ENCODE peak calls at places on chromosomes 6 and 20, in four cellular contexts. One of them, this sample, is unnamed.

GRCh38 chr6:1624848-1625341 is 15.2 kb downstream of the FOXC1 start:
- DNase-seq in IMR-90: peak
- DNase-seq in neuronal stem cell: no peak
- DNase-seq in mesenchymal stem cell: no peak
- DNase-seq in this sample: no peak

GRCh38 chr6:68572525-68572924 is 62.6 kb upstream of the ADGRB3 start:
- DNase-seq in IMR-90: no peak
- DNase-seq in neuronal stem cell: no peak
- DNase-seq in mesenchymal stem cell: peak
- DNase-seq in this sample: peak

GRCh38 chr6:108105584-108105983 is 31.0 kb upstream of the OSTM1 start:
- DNase-seq in IMR-90: no peak
- DNase-seq in neuronal stem cell: no peak
- DNase-seq in mesenchymal stem cell: no peak
- DNase-seq in this sample: no peak

GRCh38 chr20:38547288-38547825 is 33.6 kb upstream of the ADIG start:
- DNase-seq in IMR-90: no peak
- DNase-seq in neuronal stem cell: no peak
- DNase-seq in mesenchymal stem cell: no peak
- DNase-seq in this sample: no peak

GRCh38 chr20:48177058-48177457 is 391.8 kb upstream of the SULF2 start:
- DNase-seq in IMR-90: no peak
- DNase-seq in neuronal stem cell: no peak
- DNase-seq in mesenchymal stem cell: no peak
- DNase-seq in this sample: no peak

GRCh38 chr6:9628819-9629218 is 786.1 kb downstream of the TFAP2A start:
- DNase-seq in IMR-90: peak
- DNase-seq in neuronal stem cell: no peak
- DNase-seq in mesenchymal stem cell: peak
- DNase-seq in this sample: no peak

GRCh38 chr6:160583805-160584204 is 80.3 kb downstream of the LPA start:
- DNase-seq in IMR-90: no peak
- DNase-seq in neuronal stem cell: no peak
- DNase-seq in mesenchymal stem cell: no peak
- DNase-seq in this sample: no peak

GRCh38 chr6:53252177-53252692 is 96.5 kb downstream of the ELOVL5 start:
- DNase-seq in IMR-90: no peak
- DNase-seq in neuronal stem cell: no peak
- DNase-seq in mesenchymal stem cell: no peak
- DNase-seq in this sample: no peak

GRCh38 chr6:43090557-43090952 is 14.4 kb downstream of the PTK7 start:
- DNase-seq in IMR-90: peak
- DNase-seq in neuronal stem cell: no peak
- DNase-seq in mesenchymal stem cell: peak
- DNase-seq in this sample: peak

GRCh38 chr6:106631356-106631755 is 2.0 kb downstream of the QRSL1 start:
- DNase-seq in IMR-90: peak
- DNase-seq in neuronal stem cell: no peak
- DNase-seq in mesenchymal stem cell: no peak
- DNase-seq in this sample: no peak

GRCh38 chr20:56731041-56731440 is 101.9 kb downstream of the TFAP2C start:
- DNase-seq in IMR-90: no peak
- DNase-seq in neuronal stem cell: no peak
- DNase-seq in mesenchymal stem cell: no peak
- DNase-seq in this sample: no peak

GRCh38 chr6:39926668-39927067 is 7.6 kb downstream of the MOCS1 start:
- DNase-seq in IMR-90: no peak
- DNase-seq in neuronal stem cell: no peak
- DNase-seq in mesenchymal stem cell: peak
- DNase-seq in this sample: no peak

GRCh38 chr6:80094017-80094416 is 12.5 kb upstream of the BCKDHB start:
- DNase-seq in IMR-90: peak
- DNase-seq in neuronal stem cell: peak
- DNase-seq in mesenchymal stem cell: peak
- DNase-seq in this sample: no peak

GRCh38 chr20:59933849-59934585 is 580 bp upstream of the SYCP2 start:
- DNase-seq in IMR-90: peak
- DNase-seq in neuronal stem cell: peak
- DNase-seq in mesenchymal stem cell: peak
- DNase-seq in this sample: peak

GRCh38 chr6:18388252-18388651 is 1.1 kb downstream of the RNF144B start:
- DNase-seq in IMR-90: no peak
- DNase-seq in neuronal stem cell: no peak
- DNase-seq in mesenchymal stem cell: no peak
- DNase-seq in this sample: no peak

GRCh38 chr20:18279231-18279630 is 9.1 kb upstream of the ZNF133 start:
- DNase-seq in IMR-90: no peak
- DNase-seq in neuronal stem cell: no peak
- DNase-seq in mesenchymal stem cell: no peak
- DNase-seq in this sample: no peak

GRCh38 chr6:11869656-11870340 is 91.2 kb upstream of the ADTRP start:
- DNase-seq in IMR-90: peak
- DNase-seq in neuronal stem cell: no peak
- DNase-seq in mesenchymal stem cell: no peak
- DNase-seq in this sample: no peak

GRCh38 chr20:45117581-45117980 is 2.6 kb upstream of the WFDC5 start:
- DNase-seq in IMR-90: no peak
- DNase-seq in neuronal stem cell: no peak
- DNase-seq in mesenchymal stem cell: no peak
- DNase-seq in this sample: no peak

GRCh38 chr6:127520061-127520460 is 926 bp upstream of the MTCL3 start:
- DNase-seq in IMR-90: peak
- DNase-seq in neuronal stem cell: peak
- DNase-seq in mesenchymal stem cell: peak
- DNase-seq in this sample: no peak

GRCh38 chr6:6583836-6584235 is 4.7 kb upstream of the LY86 start:
- DNase-seq in IMR-90: no peak
- DNase-seq in neuronal stem cell: no peak
- DNase-seq in mesenchymal stem cell: no peak
- DNase-seq in this sample: no peak

GRCh38 chr20:62413896-62414481 is 6.9 kb upstream of the CABLES2 start:
- DNase-seq in IMR-90: no peak
- DNase-seq in neuronal stem cell: no peak
- DNase-seq in mesenchymal stem cell: no peak
- DNase-seq in this sample: peak

GRCh38 chr6:18211338-18211737 is 53.0 kb downstream of the DEK start:
- DNase-seq in IMR-90: no peak
- DNase-seq in neuronal stem cell: no peak
- DNase-seq in mesenchymal stem cell: no peak
- DNase-seq in this sample: no peak

GRCh38 chr6:66605011-66605410 is 898.0 kb upstream of the EYS start:
- DNase-seq in IMR-90: no peak
- DNase-seq in neuronal stem cell: no peak
- DNase-seq in mesenchymal stem cell: peak
- DNase-seq in this sample: no peak

GRCh38 chr6:30760537-30760936 is 16.2 kb upstream of the IER3 start:
- DNase-seq in IMR-90: no peak
- DNase-seq in neuronal stem cell: no peak
- DNase-seq in mesenchymal stem cell: no peak
- DNase-seq in this sample: no peak

GRCh38 chr6:30761791-30762429 is 17.6 kb upstream of the IER3 start:
- DNase-seq in IMR-90: no peak
- DNase-seq in neuronal stem cell: no peak
- DNase-seq in mesenchymal stem cell: no peak
- DNase-seq in this sample: no peak

GRCh38 chr6:30754631-30755030 is 10.3 kb upstream of the IER3 start:
- DNase-seq in IMR-90: peak
- DNase-seq in neuronal stem cell: no peak
- DNase-seq in mesenchymal stem cell: peak
- DNase-seq in this sample: no peak

GRCh38 chr6:30759575-30760239 is 15.4 kb upstream of the IER3 start:
- DNase-seq in IMR-90: peak
- DNase-seq in neuronal stem cell: no peak
- DNase-seq in mesenchymal stem cell: peak
- DNase-seq in this sample: no peak

DNA sequence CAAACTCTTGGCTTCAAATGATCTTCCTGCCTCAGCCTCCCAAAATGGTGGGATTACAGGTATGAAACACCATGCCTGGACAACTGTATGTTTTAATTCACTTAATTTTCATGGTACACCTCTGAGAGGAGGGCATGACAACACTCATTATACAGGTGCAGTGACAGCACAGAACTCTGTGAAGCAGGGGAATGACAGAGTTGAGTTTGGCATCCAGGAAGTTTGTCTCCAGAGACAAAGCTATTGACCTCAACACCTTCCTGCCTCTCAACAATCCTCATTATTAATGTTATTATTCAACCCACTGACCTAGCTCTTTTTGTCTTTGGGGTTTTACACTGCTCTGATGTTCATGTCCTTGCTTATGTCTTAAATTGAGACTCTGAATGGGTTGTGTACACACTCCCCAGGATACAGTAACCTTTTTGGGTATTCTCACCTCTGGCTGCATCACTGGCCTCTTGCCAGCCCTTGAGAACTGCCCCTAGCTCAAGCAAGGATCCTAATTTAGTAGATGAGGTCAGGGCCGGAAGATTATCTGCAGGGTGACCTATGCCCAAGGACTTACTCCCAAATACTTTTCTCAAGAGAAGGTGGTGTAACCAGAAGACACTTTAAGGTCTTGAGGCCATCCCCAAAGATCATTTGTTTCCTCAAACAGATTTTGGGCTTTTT is 13.1 kb upstream of the IER3 start:
- DNase-seq in IMR-90: no peak
- DNase-seq in neuronal stem cell: no peak
- DNase-seq in mesenchymal stem cell: no peak
- DNase-seq in this sample: no peak
- H4K91ac ChIP-seq in IMR-90: peak
- H4K91ac ChIP-seq in neuronal stem cell: no peak
- H4K91ac ChIP-seq in mesenchymal stem cell: no peak
- H4K91ac ChIP-seq in this sample: no peak

DNA sequence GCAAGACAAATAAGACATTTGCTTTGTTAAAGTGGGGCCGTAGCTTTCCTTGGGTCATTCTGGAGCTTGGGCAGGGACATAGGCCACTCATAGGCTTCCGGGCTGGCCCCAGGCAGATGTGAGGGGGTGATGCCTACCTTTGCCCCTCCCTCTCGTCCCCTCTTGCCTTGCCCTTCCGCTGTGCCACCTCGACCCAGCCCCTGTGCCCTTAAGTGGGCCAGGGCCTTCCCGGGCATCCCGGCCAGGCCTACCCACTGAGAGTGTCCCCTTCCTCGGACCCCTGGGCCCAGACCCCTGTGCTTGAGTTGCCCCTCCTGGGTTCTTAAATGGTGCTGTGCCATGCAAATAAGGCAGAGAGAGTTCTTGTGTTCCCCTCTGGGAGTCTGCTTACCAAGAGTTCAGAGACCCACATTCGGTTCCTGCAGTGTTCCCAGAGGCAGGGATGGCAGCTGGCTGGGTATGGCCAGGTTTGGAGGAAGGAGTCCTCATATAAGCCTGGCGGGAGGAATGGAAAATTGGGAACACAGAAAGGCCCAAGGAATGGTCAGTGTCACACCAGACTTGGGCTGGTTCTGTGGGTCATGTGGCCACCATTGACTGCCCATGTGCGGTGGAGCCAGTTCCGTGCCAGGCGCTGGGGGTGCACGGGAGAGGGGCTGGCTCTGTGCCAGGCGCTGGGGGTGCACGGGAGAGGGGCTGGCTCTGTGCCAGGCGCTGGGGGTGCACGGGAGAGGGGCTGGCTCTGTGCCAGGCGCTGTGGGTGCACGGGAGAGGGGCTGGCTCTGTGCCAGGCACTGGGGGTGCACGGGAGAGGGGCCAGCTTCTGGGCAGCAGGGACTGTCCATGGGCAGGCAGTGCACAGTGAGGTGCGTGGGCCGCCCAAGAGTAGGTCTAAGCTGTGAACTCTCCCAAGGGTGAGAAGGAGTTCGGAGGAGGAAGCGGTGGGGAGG is 173.5 kb upstream of the SNX9 start:
- DNase-seq in IMR-90: no peak
- DNase-seq in neuronal stem cell: no peak
- DNase-seq in mesenchymal stem cell: no peak
- DNase-seq in this sample: no peak
- H4K91ac ChIP-seq in IMR-90: no peak
- H4K91ac ChIP-seq in neuronal stem cell: no peak
- H4K91ac ChIP-seq in mesenchymal stem cell: no peak
- H4K91ac ChIP-seq in this sample: no peak

GRCh38 chr6:33208089-33208967 is at the start of gene RING1:
- DNase-seq in IMR-90: peak
- DNase-seq in neuronal stem cell: peak
- DNase-seq in mesenchymal stem cell: peak
- DNase-seq in this sample: peak

GRCh38 chr6:33205172-33206026 is 944 bp downstream of the HSD17B8 start:
- DNase-seq in IMR-90: peak
- DNase-seq in neuronal stem cell: no peak
- DNase-seq in mesenchymal stem cell: peak
- DNase-seq in this sample: no peak

GRCh38 chr6:33206027-33206863 is 1.8 kb downstream of the HSD17B8 start:
- DNase-seq in IMR-90: no peak
- DNase-seq in neuronal stem cell: no peak
- DNase-seq in mesenchymal stem cell: peak
- DNase-seq in this sample: no peak

GRCh38 chr6:33207569-33208088 is 671 bp upstream of the RING1 start:
- DNase-seq in IMR-90: peak
- DNase-seq in neuronal stem cell: no peak
- DNase-seq in mesenchymal stem cell: peak
- DNase-seq in this sample: no peak

DNA sequence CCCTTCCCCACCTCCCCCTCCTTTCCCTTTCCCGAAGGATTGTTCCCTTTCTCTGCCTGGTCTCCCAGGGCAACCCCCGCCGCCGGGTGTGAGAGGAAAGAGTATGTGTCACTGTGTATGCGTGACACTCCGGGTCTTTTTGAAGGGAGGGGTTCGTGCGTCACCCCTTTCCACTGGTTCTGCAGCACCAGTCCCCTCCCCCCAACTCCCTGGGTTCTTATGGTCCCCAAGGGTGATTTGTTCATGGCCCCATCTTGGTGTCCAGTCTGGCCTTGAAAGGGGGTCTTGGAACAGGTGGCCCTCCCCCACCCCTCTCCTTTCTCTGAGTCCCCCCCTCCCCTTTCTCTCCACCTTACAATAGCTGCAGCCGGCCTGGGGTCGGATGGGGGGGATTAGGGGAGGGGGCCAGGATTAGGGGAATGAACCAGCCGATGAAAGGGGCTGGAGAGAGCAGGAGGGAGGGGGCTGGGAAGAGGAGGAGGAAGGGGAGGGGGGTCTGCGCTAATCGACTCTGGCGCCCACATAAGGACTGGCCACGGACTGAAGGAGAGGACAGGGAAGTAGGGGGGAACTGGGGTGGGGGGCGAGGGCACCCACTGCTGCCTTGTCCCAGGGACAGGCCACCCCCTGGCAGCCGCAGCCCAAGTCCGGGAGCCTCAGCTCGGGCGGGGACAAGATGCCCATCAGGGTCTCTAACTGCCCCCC is 1.3 kb upstream of the RING1 start:
- DNase-seq in IMR-90: peak
- DNase-seq in neuronal stem cell: peak
- DNase-seq in mesenchymal stem cell: peak
- DNase-seq in this sample: no peak
- H4K91ac ChIP-seq in IMR-90: peak
- H4K91ac ChIP-seq in neuronal stem cell: no peak
- H4K91ac ChIP-seq in mesenchymal stem cell: peak
- H4K91ac ChIP-seq in this sample: no peak

DNA sequence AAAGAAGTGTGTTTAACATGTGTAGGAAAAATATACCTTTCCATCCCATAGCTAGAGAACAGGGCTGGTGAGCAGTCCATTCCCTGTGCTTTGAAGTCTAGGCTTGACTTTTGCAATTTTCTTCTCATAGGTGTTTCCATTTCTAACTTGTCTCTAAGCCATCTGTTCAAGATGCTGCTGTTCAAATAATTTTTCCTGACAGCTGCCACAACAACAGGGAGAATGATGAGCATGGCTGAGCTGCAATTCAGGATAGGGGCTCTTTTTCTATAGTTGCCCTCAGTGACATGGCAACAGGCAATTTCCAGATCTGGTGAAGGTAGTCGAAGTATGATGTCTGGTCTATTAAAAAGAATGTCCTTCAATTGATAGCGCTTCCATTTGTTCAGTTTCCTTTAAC is 103.0 kb upstream of the HS3ST5 start:
- DNase-seq in IMR-90: no peak
- DNase-seq in neuronal stem cell: no peak
- DNase-seq in mesenchymal stem cell: no peak
- DNase-seq in this sample: no peak
- H4K91ac ChIP-seq in IMR-90: no peak
- H4K91ac ChIP-seq in neuronal stem cell: no peak
- H4K91ac ChIP-seq in mesenchymal stem cell: no peak
- H4K91ac ChIP-seq in this sample: no peak

This sample was measured in H9.